ENCODE peak calls at places on chromosomes 13 and 19, in six cellular contexts. S is cardiac muscle cell; D is transverse colon; X is adipocyte; K is effector memory CD4-positive, alpha-beta T cell; P is right cardiac atrium. H is an unnamed sample.

GRCh38 chr13:24747248-24748151 is 16.5 kb upstream of the RNF17 start:
- DNase-seq in D (peak), K (no peak), S (peak), X (peak), P (no peak), H (no peak)

GRCh38 chr13:28636677-28637317 is 22.1 kb upstream of the POMP start:
- DNase-seq in P (peak), X (peak), K (peak), D (peak), S (peak), H (peak)

GRCh38 chr19:6639439-6639838 is 30.5 kb downstream of the TNFSF14 start:
- DNase-seq in X (no peak), D (no peak), P (no peak), S (no peak), K (no peak), H (no peak)

GRCh38 chr19:14002571-14003278 is 3.4 kb downstream of the RFX1 start:
- DNase-seq in K (no peak), X (no peak), S (no peak), P (no peak), D (no peak), H (no peak)

GRCh38 chr19:14005381-14006084 is 587 bp downstream of the RFX1 start:
- DNase-seq in K (peak), S (peak), X (peak), D (peak), P (peak), H (peak)

GRCh38 chr19:58544591-58545285 is 874 bp downstream of the TRIM28 start:
- DNase-seq in X (peak), K (peak), D (no peak), S (peak), P (no peak), H (peak)

GRCh38 chr19:50315773-50316448 is 13.3 kb downstream of the KCNC3 start:
- DNase-seq in D (no peak), S (no peak), K (no peak), X (no peak), P (no peak), H (no peak)

GRCh38 chr19:21210037-21210621 is 68.3 kb downstream of the ZNF431 start:
- DNase-seq in K (no peak), S (no peak), X (no peak), P (no peak), D (no peak), H (no peak)

GRCh38 chr13:42215578-42216421 is 56.2 kb upstream of the AKAP11 start:
- DNase-seq in S (peak), X (peak), K (no peak), D (no peak), P (no peak), H (peak)

GRCh38 chr19:45428385-45429231 is 4.9 kb upstream of the ERCC1 start:
- DNase-seq in S (peak), P (peak), D (peak), X (peak), K (no peak), H (peak)

GRCh38 chr13:60970736-60971135 is 444.9 kb downstream of the PCDH20 start:
- DNase-seq in P (no peak), D (no peak), K (no peak), X (no peak), S (no peak), H (no peak)

GRCh38 chr19:9785367-9786331 is 17.1 kb upstream of the ZNF846 start:
- DNase-seq in X (peak), P (peak), D (peak), S (peak), K (peak), H (peak)

GRCh38 chr19:9786342-9786741 is 17.8 kb upstream of the ZNF846 start:
- DNase-seq in K (no peak), D (peak), X (no peak), S (no peak), P (peak), H (no peak)

GRCh38 chr19:9789066-9789465 is 20.5 kb upstream of the ZNF846 start:
- DNase-seq in X (no peak), P (no peak), S (no peak), K (no peak), D (no peak), H (no peak)

GRCh38 chr19:9782282-9782681 is 13.7 kb upstream of the ZNF846 start:
- DNase-seq in K (no peak), D (no peak), P (no peak), X (no peak), S (no peak), H (no peak)

DNA sequence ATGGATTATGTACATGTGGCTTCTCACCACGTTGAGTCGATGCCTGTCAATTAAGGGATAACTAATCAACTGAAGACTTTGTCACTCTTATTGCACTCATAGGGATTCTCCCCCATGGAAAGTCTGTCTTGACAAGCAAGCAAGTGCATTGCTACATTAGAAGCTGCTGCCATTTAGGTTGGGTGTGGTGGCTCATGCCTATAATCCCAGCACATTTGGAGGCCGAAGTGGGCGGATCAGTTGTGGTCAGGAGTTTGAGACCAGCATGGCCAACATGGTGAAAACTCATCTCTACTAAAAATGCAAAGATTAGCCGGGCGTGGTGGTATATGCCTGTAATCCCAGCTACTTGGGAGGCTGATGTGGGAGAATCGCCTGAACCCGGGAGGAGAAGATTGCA is 18.3 kb upstream of the ZNF846 start:
- DNase-seq in K (no peak), D (no peak), P (no peak), S (no peak), X (no peak), H (no peak)
- H3K4me3 ChIP-seq in K (no peak), D (no peak), P (no peak), S (no peak), X (no peak), H (no peak)

GRCh38 chr19:18406749-18407148 is 9.3 kb upstream of the LRRC25 start:
- DNase-seq in S (no peak), P (no peak), X (no peak), D (no peak), K (no peak), H (no peak)

GRCh38 chr19:18412610-18413239 is 6.5 kb upstream of the SSBP4 start:
- DNase-seq in X (no peak), P (no peak), K (no peak), S (no peak), D (no peak), H (no peak)

GRCh38 chr19:18408053-18408476 is 10.6 kb upstream of the LRRC25 start:
- DNase-seq in X (no peak), S (no peak), D (peak), K (no peak), P (no peak), H (no peak)
- H3K4me3 ChIP-seq in X (no peak), S (no peak), D (no peak), K (no peak), P (no peak), H (no peak)

GRCh38 chr19:35905178-35905727 is 2.8 kb downstream of the TYROBP start:
- DNase-seq in P (no peak), D (no peak), X (peak), K (no peak), S (no peak), H (no peak)

GRCh38 chr19:35908977-35909683 is 1.0 kb upstream of the TYROBP start:
- DNase-seq in X (no peak), S (no peak), P (peak), K (no peak), D (peak), H (no peak)

GRCh38 chr19:35908010-35908441 is at the start of gene TYROBP:
- DNase-seq in S (no peak), K (no peak), X (no peak), D (no peak), P (no peak), H (no peak)

GRCh38 chr19:35909684-35910035 is 1.6 kb upstream of the TYROBP start:
- DNase-seq in P (no peak), D (no peak), S (no peak), X (no peak), K (no peak), H (no peak)

DNA sequence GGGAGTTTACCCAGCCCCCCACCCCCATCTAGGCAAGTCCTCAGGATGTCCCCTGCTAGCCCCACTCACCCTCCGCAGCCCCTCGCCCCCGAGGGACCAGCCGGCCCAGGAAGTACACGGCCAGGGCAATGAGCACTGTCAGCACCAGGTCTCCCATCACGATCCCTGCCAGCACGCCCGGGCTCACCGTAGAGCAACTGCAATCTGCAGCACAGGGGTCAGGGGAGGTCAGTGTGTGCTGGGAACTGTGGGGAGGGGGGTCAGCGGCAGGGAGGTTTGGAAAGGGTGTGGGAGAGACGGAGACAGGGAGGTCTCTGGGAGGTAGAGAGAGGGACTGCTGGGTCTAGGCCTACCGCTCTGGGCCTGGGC is 734 bp downstream of the TYROBP start:
- DNase-seq in K (no peak), S (no peak), D (no peak), X (no peak), P (no peak), H (no peak)
- H3K4me3 ChIP-seq in K (no peak), S (no peak), D (no peak), X (no peak), P (no peak), H (no peak)

GRCh38 chr13:112606125-112607001 is 18.4 kb upstream of the TUBGCP3 start:
- DNase-seq in K (peak), P (peak), D (peak), X (peak), S (peak), H (peak)

GRCh38 chr13:112603641-112604220 is 15.8 kb upstream of the TUBGCP3 start:
- DNase-seq in K (no peak), D (no peak), X (peak), P (no peak), S (peak), H (peak)

GRCh38 chr13:112608212-112608611 is 20.3 kb upstream of the TUBGCP3 start:
- DNase-seq in D (no peak), X (no peak), S (no peak), P (no peak), K (no peak), H (no peak)

GRCh38 chr13:112601351-112601750 is 13.4 kb upstream of the TUBGCP3 start:
- DNase-seq in D (no peak), P (no peak), S (no peak), K (no peak), X (no peak), H (no peak)

GRCh38 chr13:112605531-112605990 is 17.6 kb upstream of the TUBGCP3 start:
- DNase-seq in X (no peak), P (no peak), D (no peak), S (no peak), K (no peak), H (no peak)
- H3K4me3 ChIP-seq in X (peak), P (peak), D (peak), S (peak), K (peak), H (peak)